ENCODE peak calls at places on chromosomes 12 and 14, in six cellular contexts. U is effector memory CD4-positive, alpha-beta T cell; L is CD14-positive monocyte; F is coronary artery; A is B cell; Q is tibial artery. E is an unnamed sample.

GRCh38 chr14:32009636-32010560 is 67.2 kb upstream of the ARHGAP5 start:
- DNase-seq in L (no peak), Q (no peak), A (no peak), U (no peak), F (no peak), E (no peak)

GRCh38 chr12:116339800-116340371 is 62.4 kb upstream of the MED13L start:
- DNase-seq in L (no peak), F (no peak), U (no peak), Q (no peak), A (no peak), E (peak)

GRCh38 chr12:121793836-121794531 is 496 bp upstream of the RHOF start:
- DNase-seq in F (peak), U (peak), Q (peak), A (peak), L (peak), E (peak)

GRCh38 chr12:53712059-53712643 is 15.1 kb downstream of the CALCOCO1 start:
- DNase-seq in U (no peak), Q (no peak), F (peak), A (no peak), L (no peak), E (no peak)

GRCh38 chr12:115155665-115156645 is 472.0 kb upstream of the TBX3 start:
- DNase-seq in A (no peak), L (no peak), U (no peak), Q (no peak), F (no peak), E (peak)

GRCh38 chr12:1034243-1034642 is 43.2 kb downstream of the ERC1 start:
- DNase-seq in A (no peak), U (no peak), L (no peak), Q (no peak), F (no peak), E (no peak)

GRCh38 chr12:111270773-111271172 is 98.1 kb downstream of the PHETA1 start:
- DNase-seq in F (no peak), U (no peak), Q (no peak), L (no peak), A (no peak), E (no peak)

GRCh38 chr12:19261773-19262172 is 132.2 kb downstream of the PLEKHA5 start:
- DNase-seq in U (no peak), A (no peak), Q (no peak), L (no peak), F (no peak), E (no peak)

GRCh38 chr14:51628230-51628629 is 23.5 kb upstream of the FRMD6 start:
- DNase-seq in L (no peak), F (no peak), A (no peak), U (no peak), Q (no peak), E (no peak)

GRCh38 chr12:129531004-129531403 is 372.8 kb downstream of the TMEM132D start:
- DNase-seq in A (no peak), Q (no peak), F (no peak), U (no peak), L (no peak), E (no peak)

GRCh38 chr12:116910645-116911449 is at the start of gene FBXW8:
- DNase-seq in L (no peak), U (peak), A (peak), F (peak), Q (peak), E (peak)

GRCh38 chr12:84911331-84912190 is 1.0 kb downstream of the SLC6A15 start:
- DNase-seq in F (no peak), Q (peak), A (no peak), U (no peak), L (no peak), E (peak)

GRCh38 chr12:123483602-123484273 is 25.8 kb downstream of the SNRNP35 start:
- DNase-seq in U (no peak), Q (no peak), F (no peak), A (no peak), L (no peak), E (no peak)

GRCh38 chr12:11836282-11836963 is 186.9 kb downstream of the ETV6 start:
- DNase-seq in L (peak), A (peak), Q (no peak), F (no peak), U (no peak), E (no peak)

GRCh38 chr12:133234971-133235370 is 706 bp downstream of the ANHX start:
- DNase-seq in L (no peak), Q (no peak), U (no peak), F (no peak), A (peak), E (no peak)

GRCh38 chr12:57069522-57069921 is 9.1 kb downstream of the NEMP1 start:
- DNase-seq in Q (peak), A (peak), F (peak), U (no peak), L (peak), E (peak)

GRCh38 chr14:95555053-95555452 is 20.2 kb downstream of the GLRX5 start:
- DNase-seq in L (no peak), A (no peak), U (no peak), F (no peak), Q (no peak), E (no peak)

GRCh38 chr12:124083708-124084107 is 110.7 kb downstream of the ZNF664 start:
- DNase-seq in U (no peak), A (no peak), Q (no peak), L (no peak), F (no peak), E (no peak)